ENCODE peak calls at places on chromosomes 11 and 22, in six cellular contexts. X, P, C, L, B and R are unnamed samples.

GRCh38 chr11:57496109-57496820 is 19.2 kb downstream of the SLC43A1 start:
- DNase-seq in C (no peak), X (no peak), L (no peak), P (no peak), B (no peak), R (no peak)

GRCh38 chr11:59088164-59088563 is 2.1 kb downstream of the GLYATL1B start:
- DNase-seq in P (no peak), X (no peak), C (no peak), B (no peak), L (no peak), R (no peak)

GRCh38 chr22:48754611-48755331 is 1072.9 kb downstream of the BRD1 start:
- DNase-seq in B (no peak), L (no peak), C (no peak), X (no peak), P (no peak), R (no peak)

GRCh38 chr11:19263333-19263732 is 22.6 kb upstream of the E2F8 start:
- DNase-seq in X (no peak), B (no peak), L (no peak), P (no peak), C (no peak), R (no peak)

GRCh38 chr11:90373971-90374370 is 151.1 kb upstream of the CHORDC1 start:
- DNase-seq in C (no peak), X (no peak), L (no peak), B (no peak), P (no peak), R (no peak)

GRCh38 chr11:67439321-67440228 is 2.1 kb upstream of the PTPRCAP start:
- DNase-seq in L (peak; percentile 63), B (peak; percentile 62), P (no peak), X (peak; percentile 34), C (no peak), R (no peak)

GRCh38 chr11:9313648-9314290 is 624 bp downstream of the TMEM41B start:
- DNase-seq in P (peak; percentile 8), X (peak; percentile 48), B (peak; percentile 35), L (no peak), C (no peak), R (peak; percentile 29)

GRCh38 chr11:94653561-94653960 is 86.4 kb downstream of the PIWIL4 start:
- DNase-seq in P (no peak), B (no peak), L (peak; percentile 38), X (no peak), C (no peak), R (no peak)

GRCh38 chr22:45008853-45009751 is 703 bp downstream of the PHF21B start:
- DNase-seq in P (no peak), B (peak; percentile 56), L (no peak), C (peak; percentile 46), X (peak; percentile 20), R (no peak)

GRCh38 chr11:72643547-72643946 is 30.7 kb downstream of the PDE2A start:
- DNase-seq in X (peak; percentile 14), L (no peak), P (no peak), C (no peak), B (no peak), R (peak; percentile 67)

GRCh38 chr11:74138021-74138420 is 32.8 kb downstream of the C2CD3 start:
- DNase-seq in P (peak; percentile 78), B (no peak), C (no peak), X (no peak), L (no peak), R (no peak)

GRCh38 chr11:97964332-97965004 is 1056.3 kb upstream of the CNTN5 start:
- DNase-seq in X (no peak), L (no peak), P (no peak), B (no peak), C (no peak), R (no peak)

GRCh38 chr22:24325105-24325757 is 54.6 kb downstream of the SPECC1L start:
- DNase-seq in P (peak; percentile 92), B (peak; percentile 78), L (no peak), C (no peak), X (peak; percentile 92), R (peak; percentile 74)

GRCh38 chr11:117837791-117838190 is 13.2 kb upstream of the FXYD2 start:
- DNase-seq in L (peak; percentile 22), P (no peak), C (no peak), B (no peak), X (no peak), R (no peak)

GRCh38 chr22:39496131-39496838 is 5.8 kb upstream of the MIEF1 start:
- DNase-seq in P (peak; percentile 57), C (peak; percentile 59), B (peak; percentile 85), X (peak; percentile 82), L (peak; percentile 77), R (peak; percentile 68)

GRCh38 chr11:126090452-126090851 is 27.8 kb upstream of the CDON start:
- DNase-seq in L (no peak), P (no peak), X (no peak), C (no peak), B (no peak), R (no peak)

GRCh38 chr11:126720539-126721235 is 279.9 kb downstream of the KIRREL3 start:
- DNase-seq in L (no peak), P (no peak), C (no peak), X (no peak), B (no peak), R (no peak)

GRCh38 chr11:70470127-70470526 is 71.8 kb downstream of the CTTN start:
- DNase-seq in C (no peak), X (peak; percentile 65), L (no peak), B (no peak), P (peak; percentile 46), R (no peak)

GRCh38 chr11:1382429-1382828 is 7.3 kb upstream of the BRSK2 start:
- DNase-seq in L (peak; percentile 45), C (no peak), X (no peak), P (no peak), B (no peak), R (no peak)

GRCh38 chr11:64297722-64298358 is 2.3 kb upstream of the CATSPERZ start:
- DNase-seq in C (no peak), X (no peak), B (no peak), P (no peak), L (no peak), R (no peak)
- H3K23ac ChIP-seq in C (no peak overlapping the region), X (no peak overlapping the region), B (no peak overlapping the region), P (no peak overlapping the region), L (no peak overlapping the region), R (no peak overlapping the region)

GRCh38 chr11:4644233-4644632 is 451 bp downstream of the OR51E1 start:
- DNase-seq in X (no peak), C (no peak), B (no peak), L (no peak), P (no peak), R (no peak)

GRCh38 chr11:4641501-4641900 is 2.3 kb upstream of the OR51E1 start:
- DNase-seq in X (no peak), B (no peak), P (no peak), L (no peak), C (no peak), R (no peak)

GRCh38 chr11:4643084-4643483 is 698 bp upstream of the OR51E1 start:
- DNase-seq in X (no peak), P (no peak), L (no peak), B (no peak), C (no peak), R (no peak)

GRCh38 chr11:4642043-4642442 is 1.7 kb upstream of the OR51E1 start:
- DNase-seq in P (no peak), C (no peak), X (no peak), L (no peak), B (no peak), R (no peak)

DNA sequence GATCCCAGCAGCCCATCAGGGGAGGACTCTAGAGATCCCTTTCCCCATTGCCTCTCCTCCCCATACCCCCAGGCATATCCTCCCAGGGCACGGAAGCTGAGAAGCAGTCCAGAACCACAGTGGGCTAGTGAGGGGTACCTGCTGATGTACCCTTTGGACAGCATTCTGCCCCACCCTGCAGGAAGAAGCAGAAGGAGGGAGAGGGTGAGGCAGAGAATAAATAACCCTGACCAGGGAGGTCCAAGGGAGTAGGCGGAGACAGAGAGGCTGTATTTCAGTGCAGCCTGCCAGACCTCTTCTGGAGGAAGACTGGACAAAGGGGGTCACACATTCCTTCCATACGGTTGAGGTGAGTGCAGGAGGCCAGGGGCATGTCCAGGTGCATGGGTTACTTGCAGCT is at the start of gene OR51E1:
- DNase-seq in L (no peak), B (no peak), P (no peak), X (no peak), C (no peak), R (no peak)
- H3K27ac ChIP-seq in L (no peak within 1 kb of the TSS), B (no peak within 1 kb of the TSS), P (no peak within 1 kb of the TSS), X (no peak within 1 kb of the TSS), C (no peak within 1 kb of the TSS), R (no peak within 1 kb of the TSS)

DNA sequence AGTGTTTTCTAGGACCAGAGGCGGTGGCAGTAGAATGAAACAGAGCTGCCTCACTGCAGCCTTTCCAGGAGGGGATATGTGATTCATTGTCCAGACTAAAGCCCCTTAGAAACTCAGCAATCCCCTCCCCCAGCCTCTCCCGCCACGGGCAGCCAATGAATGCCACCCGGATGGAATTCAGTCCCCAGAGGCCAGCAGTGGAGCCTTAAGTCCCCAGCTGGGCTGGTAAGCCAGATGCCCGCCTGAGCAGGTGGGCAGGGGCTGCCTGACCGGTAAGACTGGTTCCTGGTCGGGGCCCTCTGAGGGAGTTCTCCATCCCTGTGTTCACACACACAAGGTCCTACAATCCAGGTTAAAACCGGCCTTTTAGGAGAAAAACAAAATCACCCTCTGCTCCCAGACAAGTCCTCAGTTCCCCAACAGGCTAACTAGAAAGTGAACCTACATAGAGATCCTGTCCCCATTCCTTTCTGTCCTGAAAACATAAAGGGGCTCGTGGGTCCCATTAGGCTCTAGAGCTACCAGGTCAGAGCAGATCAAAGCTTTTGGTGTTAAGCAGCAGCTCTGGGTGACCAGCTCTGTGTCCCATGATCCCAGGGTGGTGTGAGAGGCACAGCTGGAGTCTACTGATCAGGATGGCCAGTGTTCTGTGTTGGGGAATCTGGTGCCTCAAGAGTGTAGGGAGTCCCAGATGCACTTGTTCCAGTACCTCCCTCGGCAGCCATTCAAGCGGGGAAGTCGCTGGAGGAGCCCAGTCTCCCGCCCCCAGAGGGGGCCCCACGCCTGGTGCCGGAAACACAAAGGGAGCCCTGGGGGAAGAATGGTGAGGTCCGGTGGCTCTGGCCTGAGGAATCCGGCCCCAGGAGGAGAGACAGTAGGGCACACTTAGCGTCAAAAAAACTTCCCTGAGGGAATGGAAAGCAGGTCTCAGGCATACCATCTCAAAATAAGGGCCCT is 2.6 kb downstream of the PATZ1 start:
- DNase-seq in B (peak; percentile 83), X (peak; percentile 43), L (peak; percentile 92), C (peak; percentile 74), P (peak; percentile 26), R (peak; percentile 84)
- H3K23ac ChIP-seq in B (no peak overlapping the region), X (no peak overlapping the region), L (no peak overlapping the region), C (no peak overlapping the region), P (peak overlapping the region; percentile 87), R (no peak overlapping the region)

GRCh38 chr22:41197046-41197807 is 7.9 kb upstream of the L3MBTL2 start:
- DNase-seq in C (peak; percentile 77), B (peak; percentile 80), X (peak; percentile 76), P (peak; percentile 35), L (peak; percentile 89), R (peak; percentile 88)
- H3K27ac ChIP-seq in C (no peak overlapping the region), B (no peak overlapping the region), X (no peak overlapping the region), P (no peak overlapping the region), L (no peak overlapping the region), R (no peak overlapping the region)

DNA sequence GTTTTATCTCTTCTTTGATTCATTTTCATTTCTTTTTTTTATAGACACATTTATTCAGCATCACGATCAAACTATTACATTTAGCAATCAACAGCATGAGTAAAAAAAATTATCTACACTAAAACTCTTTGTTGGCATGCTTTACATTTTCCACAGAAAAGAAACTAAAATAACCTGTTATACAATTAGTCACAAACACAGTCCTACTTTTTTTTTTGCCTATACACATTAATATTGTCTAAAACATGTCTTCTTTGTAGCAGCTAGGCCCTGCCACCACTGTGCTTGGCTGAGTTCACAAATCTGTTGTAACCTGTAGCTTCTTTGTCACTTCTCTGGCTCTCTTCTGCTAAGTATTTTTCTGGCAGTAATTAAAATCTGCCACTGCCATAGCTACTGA is 117.0 kb downstream of the STIM1 start:
- DNase-seq in B (no peak), L (no peak), P (no peak), C (no peak), X (no peak), R (no peak)
- H3K23ac ChIP-seq in B (no peak overlapping the region), L (no peak overlapping the region), P (no peak overlapping the region), C (no peak overlapping the region), X (no peak overlapping the region), R (no peak overlapping the region)